ENCODE peak calls at places on chromosomes 12 and 14, in nine cellular contexts. N is Peyer's patch; W is CD8-positive, alpha-beta T cell; U is transverse colon; K is adrenal gland; A is IMR-90; C is heart left ventricle; H is A673; T is PC-9. Y is an unnamed sample. For H3K4me1, the result is how much of the 10 kb centered on the place peaks cover.

GRCh38 chr12:96710127-96710745 is 196.8 kb upstream of the NEDD1 start:
- DNase-seq in A (no peak), W (no peak), H (no peak), C (no peak), N (no peak), U (no peak), T (no peak), K (no peak), Y (no peak)

GRCh38 chr12:41479431-41479830 is 291.3 kb downstream of the PDZRN4 start:
- DNase-seq in A (no peak), T (no peak), W (no peak), K (no peak), C (no peak), H (peak), U (no peak), N (no peak), Y (no peak)

GRCh38 chr12:29072631-29073030 is 76.4 kb upstream of the FAR2 start:
- DNase-seq in U (no peak), A (peak), C (no peak), K (no peak), T (no peak), H (no peak), N (no peak), W (no peak), Y (no peak)

GRCh38 chr12:22800332-22800731 is 175.4 kb downstream of the ETNK1 start:
- DNase-seq in A (no peak), C (no peak), T (no peak), K (no peak), H (no peak), W (no peak), U (no peak), N (no peak), Y (no peak)

GRCh38 chr14:105439710-105440553 is 20.3 kb downstream of the MTA1 start:
- DNase-seq in A (no peak), C (no peak), T (no peak), N (no peak), K (no peak), W (no peak), H (peak), U (no peak), Y (peak)

GRCh38 chr12:115455268-115455681 is 771.3 kb upstream of the TBX3 start:
- DNase-seq in K (no peak), C (no peak), H (no peak), T (no peak), W (no peak), N (no peak), A (no peak), U (no peak), Y (peak)

GRCh38 chr14:44803239-44803905 is 158.4 kb downstream of the KLHL28 start:
- DNase-seq in T (peak), W (no peak), H (peak), C (no peak), A (peak), N (no peak), K (no peak), U (no peak), Y (no peak)

GRCh38 chr12:120670667-120671066 is 16.3 kb upstream of the MLEC start:
- DNase-seq in U (no peak), W (no peak), C (no peak), T (no peak), A (no peak), K (no peak), H (no peak), N (no peak), Y (no peak)

GRCh38 chr12:85711735-85712390 is 124.3 kb downstream of the RASSF9 start:
- DNase-seq in H (no peak), K (no peak), T (no peak), A (no peak), C (no peak), W (no peak), U (no peak), N (no peak), Y (no peak)

GRCh38 chr12:10554228-10554970 is 48.7 kb downstream of the EIF2S3B start:
- DNase-seq in N (no peak), W (peak), A (no peak), T (no peak), U (no peak), K (no peak), C (no peak), H (no peak), Y (no peak)

GRCh38 chr12:26317942-26318565 is 122.7 kb downstream of the SSPN start:
- DNase-seq in T (peak), A (peak), U (no peak), H (no peak), K (no peak), W (no peak), C (no peak), N (no peak), Y (no peak)

GRCh38 chr14:105748204-105748578 is 221.8 kb downstream of the TMEM121 start:
- DNase-seq in K (peak), U (no peak), H (peak), C (peak), N (peak), T (no peak), W (no peak), A (no peak), Y (peak)

GRCh38 chr14:34098045-34098984 is 147.4 kb upstream of the EGLN3 start:
- DNase-seq in U (peak), W (peak), T (peak), A (peak), N (no peak), K (peak), C (peak), H (peak), Y (peak)

GRCh38 chr14:23438130-23438893 is 2.9 kb upstream of the MYH7 start:
- DNase-seq in A (no peak), C (peak), U (no peak), W (no peak), T (no peak), H (no peak), N (no peak), K (no peak), Y (no peak)

GRCh38 chr12:23523339-23523738 is 426.1 kb downstream of the SOX5 start:
- DNase-seq in T (no peak), N (no peak), W (no peak), C (no peak), A (no peak), U (no peak), H (no peak), K (no peak), Y (no peak)

GRCh38 chr12:43292699-43293098 is 259.3 kb downstream of the ADAMTS20 start:
- DNase-seq in U (no peak), T (no peak), K (no peak), H (no peak), W (no peak), C (no peak), A (peak), N (no peak), Y (no peak)

GRCh38 chr12:2456813-2457186 is 338.0 kb upstream of the FKBP4 start:
- DNase-seq in H (peak), N (no peak), K (no peak), C (no peak), A (no peak), U (no peak), T (no peak), W (no peak), Y (no peak)

GRCh38 chr14:36940476-36940875 is 231.9 kb downstream of the SLC25A21 start:
- DNase-seq in T (no peak), N (no peak), H (no peak), U (no peak), W (no peak), A (no peak), K (no peak), C (no peak), Y (no peak)

GRCh38 chr12:39905152-39905551 is 200.7 kb downstream of the SLC2A13 start:
- DNase-seq in U (peak), N (no peak), C (peak), W (no peak), H (no peak), K (peak), T (no peak), A (peak), Y (peak)

GRCh38 chr12:3743803-3744202 is 9.1 kb downstream of the CRACR2A start:
- DNase-seq in N (no peak), W (no peak), H (no peak), C (no peak), K (no peak), U (no peak), A (no peak), T (peak), Y (no peak)

GRCh38 chr12:139585-139984 is 73.0 kb downstream of the IQSEC3 start:
- DNase-seq in C (no peak), U (no peak), T (no peak), K (no peak), A (peak), N (no peak), H (no peak), W (no peak), Y (no peak)

GRCh38 chr14:54629183-54629582 is 62.3 kb downstream of the SAMD4A start:
- DNase-seq in W (no peak), A (no peak), T (no peak), U (no peak), C (no peak), K (no peak), N (no peak), H (no peak), Y (no peak)

GRCh38 chr12:94754653-94755052 is 104.3 kb upstream of the TMCC3 start:
- DNase-seq in W (no peak), T (no peak), A (no peak), U (no peak), H (no peak), N (no peak), C (no peak), K (no peak), Y (no peak)

GRCh38 chr12:7859552-7859951 is 13.2 kb downstream of the SLC2A14 start:
- DNase-seq in N (no peak), C (no peak), K (no peak), W (no peak), H (no peak), T (no peak), U (no peak), A (peak), Y (no peak)

GRCh38 chr14:69246331-69246730 is 13.6 kb upstream of the GALNT16 start:
- DNase-seq in T (no peak), N (no peak), U (no peak), A (no peak), W (no peak), K (no peak), C (no peak), H (no peak), Y (no peak)

GRCh38 chr14:69657961-69658360 is 46.6 kb downstream of the SUSD6 start:
- DNase-seq in W (no peak), U (peak), T (peak), N (peak), A (peak), K (no peak), C (no peak), H (no peak), Y (no peak)

GRCh38 chr12:13390381-13390856 is 193.9 kb downstream of the EMP1 start:
- DNase-seq in T (peak), C (peak), A (peak), U (peak), N (peak), K (peak), H (peak), W (no peak), Y (peak)

GRCh38 chr12:131827961-131828534 is at the start of gene MMP17:
- DNase-seq in T (no peak), A (peak), K (peak), N (no peak), C (peak), U (peak), W (peak), H (peak), Y (peak)

GRCh38 chr12:95611676-95612309 is 60.5 kb upstream of the USP44 start:
- DNase-seq in W (no peak), T (peak), A (peak), H (no peak), N (no peak), U (no peak), C (no peak), K (no peak), Y (no peak)

GRCh38 chr14:93892923-93893549 is 34.1 kb upstream of the FAM181A start:
- DNase-seq in C (peak), N (peak), K (peak), U (peak), T (no peak), W (peak), A (peak), H (peak), Y (peak)

GRCh38 chr14:49971156-49972141 is 78.6 kb downstream of the ARF6 start:
- DNase-seq in T (no peak), A (peak), C (no peak), K (peak), U (peak), H (peak), N (no peak), W (peak), Y (no peak)

GRCh38 chr14:90545966-90546751 is 149.3 kb downstream of the CALM1 start:
- DNase-seq in U (no peak), W (no peak), C (peak), H (no peak), A (no peak), K (peak), T (no peak), N (peak), Y (peak)

GRCh38 chr12:74689071-74689655 is 151.5 kb downstream of the ATXN7L3B start:
- DNase-seq in H (peak), K (no peak), W (no peak), N (no peak), U (no peak), T (peak), A (peak), C (no peak), Y (no peak)

GRCh38 chr14:77148510-77149231 is 7.1 kb upstream of the ZDHHC22 start:
- DNase-seq in T (no peak), H (no peak), W (no peak), A (no peak), N (no peak), K (no peak), C (no peak), U (no peak), Y (no peak)

GRCh38 chr14:77153802-77154201 is 12.2 kb upstream of the ZDHHC22 start:
- DNase-seq in W (no peak), U (no peak), H (no peak), T (no peak), C (no peak), A (no peak), K (no peak), N (no peak), Y (no peak)

GRCh38 chr14:77151918-77152588 is 10.5 kb upstream of the ZDHHC22 start:
- DNase-seq in U (no peak), N (no peak), A (peak), T (peak), W (no peak), K (no peak), C (no peak), H (peak), Y (peak)

GRCh38 chr14:77154421-77154820 is 12.8 kb upstream of the ZDHHC22 start:
- DNase-seq in N (no peak), A (no peak), K (no peak), U (no peak), H (peak), C (no peak), T (no peak), W (no peak), Y (no peak)

GRCh38 chr14:77151245-77151644 is 9.7 kb upstream of the ZDHHC22 start:
- DNase-seq in C (no peak), K (peak), A (no peak), N (no peak), U (no peak), H (peak), W (no peak), T (no peak), Y (peak)
- TF ChIP-seq CTCF in C (peak), K (peak), A (peak), N (peak), U (no peak), H (peak), W (no peak), T (peak), Y (peak)

GRCh38 chr12:5262450-5262849 is 169.5 kb upstream of the NTF3 start:
- DNase-seq in N (no peak), T (no peak), W (no peak), K (no peak), A (peak), U (no peak), C (no peak), H (no peak), Y (no peak)
- H3K4me1 ChIP-seq in N (under half), T (under half), W (under half), K (under half), A (under half), U (under half), C (under half), H (under half), Y (under half)

GRCh38 chr12:48118491-48118890 is 673 bp upstream of the PFKM start:
- DNase-seq in C (no peak), N (no peak), T (no peak), H (no peak), K (peak), A (no peak), U (no peak), W (no peak), Y (no peak)
- H3K4me3 ChIP-seq in C (peak), N (peak), T (peak), H (peak), K (no peak), A (no peak), U (no peak), W (peak), Y (peak)

GRCh38 chr14:58118097-58118496 is 33.9 kb downstream of the ARMH4 start:
- DNase-seq in H (no peak), N (no peak), K (no peak), U (no peak), C (no peak), A (no peak), W (no peak), T (no peak), Y (no peak)

DNA sequence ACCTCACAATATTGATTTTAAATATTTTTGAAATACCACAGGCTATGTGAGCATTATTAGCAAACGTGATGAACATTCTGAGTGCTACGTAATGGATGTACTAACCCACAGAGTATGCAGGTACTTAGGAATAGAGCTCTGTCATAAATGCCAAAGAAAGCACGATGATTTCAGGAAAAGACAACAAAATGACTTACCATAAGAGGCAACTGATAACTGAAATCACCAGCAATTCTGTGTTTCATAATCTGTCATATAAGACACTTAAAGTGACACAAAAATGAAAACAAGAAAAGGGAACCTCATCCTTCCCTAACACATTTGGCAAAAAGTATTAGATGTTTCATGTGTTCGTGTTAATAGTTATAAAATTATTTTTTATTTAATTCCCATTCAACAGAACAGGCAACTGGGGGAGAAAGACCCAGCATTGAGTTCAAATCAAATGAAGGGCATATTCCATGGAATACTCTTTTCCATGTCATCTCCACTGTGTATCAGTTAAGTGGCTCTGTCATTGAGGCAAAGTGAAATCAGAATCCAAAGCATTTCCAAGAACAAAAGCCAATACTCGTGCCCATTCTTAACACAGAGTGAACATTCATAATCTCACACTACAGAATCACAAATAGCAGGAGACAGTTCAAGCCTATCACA is 30.4 kb downstream of the ARMH4 start:
- DNase-seq in W (no peak), U (no peak), H (no peak), C (no peak), A (no peak), T (no peak), N (no peak), K (no peak), Y (no peak)
- TF ChIP-seq CTCF in W (no peak), U (no peak), H (no peak), C (no peak), A (no peak), T (no peak), N (no peak), K (no peak), Y (no peak)

DNA sequence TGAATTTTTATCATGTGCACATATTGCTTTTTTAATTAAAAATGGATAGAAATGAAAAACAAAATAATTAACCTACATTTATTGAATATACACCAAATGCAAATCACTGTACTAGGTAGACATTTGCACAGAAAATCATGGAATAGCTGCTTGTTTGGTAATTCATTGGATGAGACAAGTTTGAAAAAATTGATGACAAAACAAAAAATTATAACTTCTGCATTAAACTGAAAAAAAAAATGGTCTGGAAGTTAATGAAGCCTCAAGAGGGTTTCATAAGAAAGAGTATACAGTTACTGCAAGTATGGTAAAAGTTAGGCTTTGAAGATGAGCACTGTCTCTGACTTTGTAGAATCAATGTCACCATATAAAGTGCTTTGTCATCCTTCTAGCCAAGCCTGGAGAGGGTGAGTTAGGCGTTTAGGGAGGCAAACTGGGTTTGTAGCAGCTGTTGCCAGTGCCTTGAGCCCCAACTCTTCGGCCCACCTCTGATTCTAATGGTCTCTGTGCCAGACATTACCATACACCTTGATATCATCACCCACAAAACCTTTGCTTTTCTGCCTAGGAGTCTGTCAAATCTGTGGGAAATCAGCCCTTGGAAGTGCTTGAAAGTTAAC is 291.1 kb upstream of the CLEC14A start:
- DNase-seq in T (no peak), A (no peak), N (no peak), W (no peak), C (no peak), H (no peak), U (no peak), K (no peak), Y (no peak)
- H3K4me1 ChIP-seq in T (under half), A (under half), N (under half), W (under half), C (under half), H (under half), U (under half), K (under half), Y (under half)

GRCh38 chr12:105562727-105563072 is 232.2 kb downstream of the C12orf75 start:
- DNase-seq in T (no peak), A (no peak), U (peak), W (no peak), N (no peak), K (no peak), H (no peak), C (no peak), Y (no peak)
- H3K4me3 ChIP-seq in T (peak), A (peak), U (no peak), W (no peak), N (no peak), K (no peak), H (no peak), C (no peak), Y (no peak)

GRCh38 chr14:71891185-71891584 is 41.0 kb upstream of the RGS6 start:
- DNase-seq in C (no peak), N (no peak), A (no peak), K (no peak), W (no peak), T (no peak), H (no peak), U (no peak), Y (no peak)
- TF ChIP-seq CTCF in C (no peak), N (no peak), A (no peak), K (no peak), W (no peak), T (no peak), H (no peak), U (no peak), Y (no peak)